ENCODE peak calls at places on chromosome 14, in eight cellular contexts. S is IMR-90, V is caudate nucleus, K is A549, P is endodermal cell, B is vagina, E is brain microvascular endothelial cell, Y is GM23338. N is an unnamed sample.
A peak's percentile ranks its signal among the peaks of the same experiment; 100 is the strongest.

GRCh38 chr14:104138098-104138890 is at the start of gene KIF26A:
- DNase-seq in S (no peak), V (no peak), K (peak; percentile 80), P (peak; percentile 89), B (no peak), E (no peak), Y (peak; percentile 75), N (no peak)

GRCh38 chr14:37124617-37125016 is 47.8 kb downstream of the SLC25A21 start:
- DNase-seq in S (no peak), V (no peak), K (no peak), P (peak; percentile 72), B (no peak), E (no peak), Y (peak; percentile 69), N (no peak)

GRCh38 chr14:50773632-50774541 is 57.1 kb downstream of the NIN start:
- DNase-seq in S (peak; percentile 50), V (peak; percentile 37), K (peak; percentile 63), P (peak; percentile 91), B (no peak), E (peak; percentile 59), Y (peak; percentile 88), N (no peak)

GRCh38 chr14:64915797-64916196 is 1.5 kb downstream of the CHURC1 start:
- DNase-seq in S (no peak), V (no peak), K (no peak), P (no peak), B (no peak), E (no peak), Y (no peak), N (no peak)

GRCh38 chr14:73777420-73777819 is 63.2 kb upstream of the PNMA1 start:
- DNase-seq in S (no peak), V (no peak), K (no peak), P (peak; percentile 70), B (no peak), E (no peak), Y (no peak), N (no peak)

GRCh38 chr14:92589213-92589852 is 75.8 kb downstream of the RIN3 start:
- DNase-seq in S (peak; percentile 52), V (no peak), K (no peak), P (no peak), B (no peak), E (no peak), Y (peak; percentile 42), N (no peak)

GRCh38 chr14:92847220-92848148 is 53.4 kb downstream of the GOLGA5 start:
- DNase-seq in S (no peak), V (no peak), K (no peak), P (no peak), B (no peak), E (no peak), Y (no peak), N (no peak)

GRCh38 chr14:35435177-35435576 is 30.6 kb upstream of the NFKBIA start:
- DNase-seq in S (peak; percentile 29), V (no peak), K (no peak), P (no peak), B (no peak), E (no peak), Y (no peak), N (no peak)

GRCh38 chr14:66114071-66114470 is 372.1 kb upstream of the CCDC196 start:
- DNase-seq in S (no peak), V (no peak), K (no peak), P (no peak), B (no peak), E (no peak), Y (peak; percentile 5), N (no peak)

GRCh38 chr14:63257299-63257698 is 53.1 kb downstream of the RHOJ start:
- DNase-seq in S (no peak), V (no peak), K (no peak), P (no peak), B (no peak), E (no peak), Y (no peak), N (no peak)

GRCh38 chr14:44113769-44114730 is 393.0 kb downstream of the FSCB start:
- DNase-seq in S (no peak), V (no peak), K (no peak), P (no peak), B (no peak), E (no peak), Y (no peak), N (no peak)

GRCh38 chr14:61351457-61351856 is 30.1 kb downstream of the PRKCH start:
- DNase-seq in S (no peak), V (no peak), K (no peak), P (no peak), B (no peak), E (no peak), Y (no peak), N (no peak)

GRCh38 chr14:90444077-90444696 is 47.4 kb downstream of the CALM1 start:
- DNase-seq in S (no peak), V (no peak), K (no peak), P (no peak), B (peak; percentile 96), E (no peak), Y (no peak), N (peak; percentile 48)

GRCh38 chr14:24986206-24986893 is 63.6 kb downstream of the STXBP6 start:
- DNase-seq in S (no peak), V (no peak), K (no peak), P (no peak), B (no peak), E (no peak), Y (no peak), N (no peak)

GRCh38 chr14:24978862-24979724 is 70.9 kb downstream of the STXBP6 start:
- DNase-seq in S (peak; percentile 34), V (no peak), K (no peak), P (no peak), B (no peak), E (no peak), Y (no peak), N (no peak)

GRCh38 chr14:24979725-24980239 is 70.2 kb downstream of the STXBP6 start:
- DNase-seq in S (no peak), V (no peak), K (no peak), P (no peak), B (peak; percentile 8), E (no peak), Y (no peak), N (no peak)

GRCh38 chr14:24984846-24985589 is 64.9 kb downstream of the STXBP6 start:
- DNase-seq in S (no peak), V (no peak), K (no peak), P (no peak), B (no peak), E (no peak), Y (no peak), N (no peak)

DNA sequence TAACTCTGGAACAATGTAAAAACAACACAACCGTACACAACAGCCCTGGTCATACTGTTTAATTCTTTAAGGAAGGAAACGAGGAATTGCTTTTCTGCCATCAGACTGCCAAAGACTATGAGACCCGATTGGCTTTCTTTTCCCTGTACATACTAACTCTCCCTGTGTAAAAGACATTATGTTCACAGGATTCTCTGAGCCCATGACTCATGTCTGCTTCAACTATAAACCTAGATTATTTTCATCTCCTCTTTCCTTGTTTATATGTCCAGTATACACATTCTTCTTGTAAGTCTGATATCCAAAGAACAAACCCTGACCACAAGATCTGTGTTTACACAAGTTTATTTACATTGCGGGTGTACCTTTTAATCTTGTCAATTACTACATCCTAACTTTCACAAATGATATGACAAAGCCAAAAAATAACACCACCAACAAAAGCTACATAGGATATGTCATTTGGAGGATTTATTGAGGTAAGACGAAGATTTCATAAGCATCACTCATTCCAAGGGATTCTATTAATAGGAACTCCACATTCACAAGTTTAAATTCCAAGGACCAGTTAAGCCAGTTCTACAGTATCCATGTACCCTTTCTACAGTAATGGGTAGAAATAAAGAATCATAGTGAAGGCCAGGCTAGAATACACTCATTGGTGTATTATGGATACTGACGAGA is 67.3 kb downstream of the STXBP6 start:
- DNase-seq in S (peak; percentile 97), V (no peak), K (no peak), P (no peak), B (no peak), E (peak; percentile 6), Y (no peak), N (no peak)
- H3K27ac ChIP-seq in S (peak overlapping the region; percentile 77), V (no peak overlapping the region), K (peak overlapping the region; percentile 27), P (no peak overlapping the region), B (no peak overlapping the region), E (no peak overlapping the region), Y (no peak overlapping the region), N (no peak overlapping the region)

GRCh38 chr14:26026384-26026783 is 571.4 kb downstream of the NOVA1 start:
- DNase-seq in S (no peak), V (no peak), K (no peak), P (no peak), B (no peak), E (no peak), Y (no peak), N (no peak)

GRCh38 chr14:26021759-26022158 is 576.1 kb downstream of the NOVA1 start:
- DNase-seq in S (no peak), V (no peak), K (no peak), P (no peak), B (no peak), E (no peak), Y (no peak), N (no peak)

GRCh38 chr14:26023967-26024366 is 573.9 kb downstream of the NOVA1 start:
- DNase-seq in S (no peak), V (no peak), K (no peak), P (no peak), B (no peak), E (no peak), Y (no peak), N (no peak)
- H3K27ac ChIP-seq in S (no peak overlapping the region), V (no peak overlapping the region), K (no peak overlapping the region), P (no peak overlapping the region), B (no peak overlapping the region), E (no peak overlapping the region), Y (no peak overlapping the region), N (no peak overlapping the region)

DNA sequence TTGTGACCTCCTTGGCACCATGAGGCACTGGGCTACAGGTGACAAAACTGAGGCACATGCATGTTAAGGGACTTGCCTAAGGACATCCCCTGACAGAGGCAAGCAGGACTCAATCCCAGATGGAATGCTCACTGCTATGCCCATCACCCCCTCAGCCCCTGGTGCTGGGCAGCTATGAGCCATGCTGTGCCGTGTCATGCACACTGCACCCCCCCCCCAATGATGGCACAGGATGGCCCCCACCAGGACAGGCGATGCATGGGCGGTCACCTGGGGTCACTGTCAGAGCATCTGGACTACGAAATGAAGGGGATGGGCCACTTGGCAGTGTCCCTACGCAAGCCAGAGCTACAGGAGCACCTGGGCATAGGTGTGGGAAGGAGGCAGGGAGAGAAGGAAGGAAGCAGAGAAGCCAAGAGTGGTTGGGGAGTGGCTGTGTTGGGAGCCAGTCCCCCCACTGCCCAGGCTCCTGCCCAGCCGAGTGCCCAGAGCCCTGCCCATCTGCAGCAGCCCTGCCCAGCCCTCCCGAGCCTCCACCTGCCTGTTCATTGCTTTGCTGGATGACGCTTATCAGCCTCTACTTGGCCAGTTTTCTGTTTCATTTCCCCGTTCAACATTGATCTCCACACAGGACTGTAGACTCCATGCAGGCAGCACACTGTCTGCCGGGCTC is 84.9 kb upstream of the DIO3 start:
- DNase-seq in S (no peak), V (no peak), K (peak; percentile 62), P (peak; percentile 39), B (no peak), E (no peak), Y (no peak), N (no peak)
- H3K27ac ChIP-seq in S (peak overlapping the region; percentile 19), V (no peak overlapping the region), K (peak overlapping the region; percentile 97), P (no peak overlapping the region), B (peak overlapping the region; percentile 91), E (no peak overlapping the region), Y (no peak overlapping the region), N (no peak overlapping the region)

GRCh38 chr14:68471029-68471963 is 321.6 kb downstream of the ZFP36L1 start:
- DNase-seq in S (no peak), V (no peak), K (no peak), P (peak; percentile 66), B (peak; percentile 82), E (no peak), Y (peak; percentile 92), N (no peak)
- H3K27ac ChIP-seq in S (no peak overlapping the region), V (no peak overlapping the region), K (peak overlapping the region; percentile 85), P (peak overlapping the region; percentile 93), B (no peak overlapping the region), E (no peak overlapping the region), Y (peak overlapping the region; percentile 97), N (no peak overlapping the region)

GRCh38 chr14:29743566-29743965 is 184.1 kb downstream of the PRKD1 start:
- DNase-seq in S (no peak), V (no peak), K (no peak), P (no peak), B (no peak), E (no peak), Y (no peak), N (no peak)
- H3K27ac ChIP-seq in S (no peak overlapping the region), V (no peak overlapping the region), K (no peak overlapping the region), P (no peak overlapping the region), B (no peak overlapping the region), E (no peak overlapping the region), Y (no peak overlapping the region), N (no peak overlapping the region)

N was measured in breast epithelium.